ENCODE peak calls at places on chromosomes 6 and 20, in five cellular contexts. V is IMR-90, O is endothelial cell of umbilical vein, U is esophagus squamous epithelium, A is tibial nerve. N is an unnamed sample.
A peak's percentile ranks its signal among the peaks of the same experiment; 100 is the strongest.

GRCh38 chr20:63172726-63173125 is 43.2 kb downstream of the YTHDF1 start:
- DNase-seq in A (no peak), O (no peak), V (no peak), U (no peak), N (no peak)

GRCh38 chr6:158072083-158072721 is 90.5 kb downstream of the SYNJ2 start:
- DNase-seq in A (peak; percentile 62), V (peak; percentile 76), U (no peak), O (peak; percentile 76), N (no peak)

GRCh38 chr6:144349690-144350132 is 64.6 kb downstream of the UTRN start:
- DNase-seq in U (no peak), O (peak; percentile 100), V (peak; percentile 53), A (no peak), N (no peak)

GRCh38 chr20:2341336-2341735 is 39.4 kb upstream of the TGM6 start:
- DNase-seq in V (no peak), O (no peak), U (no peak), A (no peak), N (no peak)

GRCh38 chr6:142566628-142567396 is 265.0 kb downstream of the ADGRG6 start:
- DNase-seq in U (no peak), V (peak; percentile 47), A (peak; percentile 71), O (peak; percentile 62), N (peak; percentile 12)

GRCh38 chr20:41734506-41734945 is 116.3 kb upstream of the CHD6 start:
- DNase-seq in O (peak; percentile 37), U (no peak), A (peak; percentile 42), V (peak; percentile 22), N (peak; percentile 14)

GRCh38 chr6:159174263-159174974 is 5.2 kb downstream of the FNDC1 start:
- DNase-seq in A (peak; percentile 61), V (peak; percentile 63), U (no peak), O (peak; percentile 46), N (peak; percentile 92)

GRCh38 chr20:20780127-20780822 is 67.8 kb upstream of the RALGAPA2 start:
- DNase-seq in V (no peak), A (peak; percentile 85), O (no peak), U (no peak), N (no peak)

GRCh38 chr6:34189806-34190503 is 44.1 kb upstream of the GRM4 start:
- DNase-seq in U (no peak), O (no peak), V (no peak), A (no peak), N (peak; percentile 31)

GRCh38 chr20:58019027-58019849 is 209.2 kb downstream of the ANKRD60 start:
- DNase-seq in V (peak; percentile 12), U (no peak), A (no peak), O (no peak), N (no peak)

GRCh38 chr6:33746036-33746600 is 587 bp downstream of the IP6K3 start:
- DNase-seq in U (no peak), V (peak; percentile 61), A (peak; percentile 11), O (no peak), N (no peak)

GRCh38 chr6:136792066-136792944 is at the start of gene MAP3K5:
- DNase-seq in A (peak; percentile 68), U (peak; percentile 72), V (peak; percentile 72), O (peak; percentile 80), N (peak; percentile 97)

GRCh38 chr6:9766240-9766915 is 648.5 kb downstream of the TFAP2A start:
- DNase-seq in A (no peak), U (no peak), O (peak; percentile 82), V (peak; percentile 86), N (no peak)

GRCh38 chr6:31399589-31400466 is 3.6 kb upstream of the MICA start:
- DNase-seq in U (peak; percentile 29), V (peak; percentile 80), O (peak; percentile 93), A (peak; percentile 90), N (peak; percentile 94)

GRCh38 chr20:38969708-38970107 is 7.6 kb downstream of the DHX35 start:
- DNase-seq in V (no peak), A (no peak), O (no peak), U (no peak), N (no peak)
- H3K27ac ChIP-seq in V (peak overlapping the region; percentile 87), A (no peak overlapping the region), O (no peak overlapping the region), U (peak overlapping the region; percentile 58), N (no peak overlapping the region)

GRCh38 chr6:26421259-26422144 is 18.8 kb upstream of the BTN3A3 start:
- DNase-seq in V (peak; percentile 92), O (peak; percentile 95), A (peak; percentile 83), U (no peak), N (peak; percentile 81)
- TF ChIP-seq POLR2A in V (no peak), O (no peak), A (peak; percentile 68), U (no peak), N (peak; percentile 36)

GRCh38 chr6:24872769-24873168 is 63.0 kb downstream of the RIPOR2 start:
- DNase-seq in U (no peak), A (no peak), V (no peak), O (no peak), N (no peak)
- H3K27ac ChIP-seq in U (no peak overlapping the region), A (no peak overlapping the region), V (no peak overlapping the region), O (no peak overlapping the region), N (no peak overlapping the region)

GRCh38 chr6:7314414-7314813 is 1.4 kb upstream of the SSR1 start:
- DNase-seq in O (no peak), A (no peak), U (no peak), V (no peak), N (no peak)

GRCh38 chr6:7311171-7311570 is 1.8 kb downstream of the SSR1 start:
- DNase-seq in A (no peak), U (no peak), O (no peak), V (no peak), N (no peak)

GRCh38 chr6:7313505-7314165 is 636 bp upstream of the SSR1 start:
- DNase-seq in O (no peak), A (no peak), V (no peak), U (no peak), N (no peak)

GRCh38 chr6:7312616-7313504 is at the start of gene SSR1:
- DNase-seq in A (peak; percentile 93), O (peak; percentile 98), U (peak; percentile 92), V (peak; percentile 95), N (peak; percentile 99)

GRCh38 chr6:7311920-7312615 is 931 bp downstream of the SSR1 start:
- DNase-seq in O (peak; percentile 65), A (no peak), V (peak; percentile 35), U (no peak), N (no peak)
- TF ChIP-seq POLR2A in O (no peak), A (no peak), V (no peak), U (no peak), N (no peak)

GRCh38 chr20:31595380-31595653 is 9.8 kb upstream of the ID1 start:
- DNase-seq in A (no peak), U (no peak), V (no peak), O (no peak), N (no peak)
- H3K27ac ChIP-seq in A (peak overlapping the region; percentile 88), U (peak overlapping the region; percentile 89), V (peak overlapping the region; percentile 96), O (peak overlapping the region; percentile 70), N (peak overlapping the region; percentile 86)

GRCh38 chr6:44064089-44064947 is 62.9 kb downstream of the MRPL14 start:
- DNase-seq in V (peak; percentile 100), U (no peak), A (peak; percentile 70), O (peak; percentile 88), N (peak; percentile 86)
- TF ChIP-seq POLR2A in V (peak; percentile 76), U (peak; percentile 24), A (no peak), O (no peak), N (no peak)

GRCh38 chr6:24500683-24501082 is 5.9 kb downstream of the ALDH5A1 start:
- DNase-seq in O (no peak), U (no peak), V (no peak), A (no peak), N (no peak)
- H3K27ac ChIP-seq in O (no peak overlapping the region), U (no peak overlapping the region), V (no peak overlapping the region), A (no peak overlapping the region), N (no peak overlapping the region)

GRCh38 chr6:56757585-56757984 is 114.9 kb upstream of the DST start:
- DNase-seq in V (peak; percentile 71), A (no peak), U (no peak), O (peak; percentile 76), N (no peak)

GRCh38 chr6:56758120-56758519 is 115.4 kb upstream of the DST start:
- DNase-seq in A (no peak), O (no peak), U (no peak), V (no peak), N (no peak)

GRCh38 chr6:56755040-56755439 is 112.4 kb upstream of the DST start:
- DNase-seq in A (no peak), O (no peak), V (no peak), U (no peak), N (no peak)

GRCh38 chr6:56756791-56757582 is 114.3 kb upstream of the DST start:
- DNase-seq in O (no peak), U (no peak), A (no peak), V (peak; percentile 45), N (no peak)

DNA sequence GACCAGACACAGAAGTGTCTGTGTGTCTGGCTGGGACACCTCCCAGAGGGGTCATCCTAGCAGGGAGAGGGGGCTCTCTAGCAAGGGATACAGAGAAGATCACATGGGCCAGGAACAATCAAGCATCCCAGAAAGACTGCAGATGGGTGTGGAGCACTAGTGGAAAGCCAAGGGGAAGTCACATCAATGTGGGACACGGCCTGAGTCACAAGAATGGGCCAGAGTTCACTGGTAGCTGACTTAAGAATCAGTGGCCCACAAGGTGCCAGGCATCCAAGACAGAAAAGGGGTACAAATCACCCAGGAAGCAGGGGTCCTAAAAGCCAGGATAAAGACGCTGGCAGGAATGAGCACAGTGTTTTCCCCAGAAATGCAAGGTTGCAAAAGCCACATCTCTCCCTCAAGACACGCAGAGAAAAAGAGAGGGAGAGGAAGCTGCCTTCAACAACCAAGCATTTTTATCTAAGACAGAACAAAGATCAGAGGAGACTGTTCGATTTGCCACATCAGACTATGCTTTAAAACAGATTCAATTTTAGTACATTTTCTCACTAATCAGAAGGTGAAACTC is 113.6 kb upstream of the DST start:
- DNase-seq in A (no peak), V (no peak), O (no peak), U (no peak), N (peak; percentile 47)
- TF ChIP-seq POLR2A in A (no peak), V (no peak), O (no peak), U (no peak), N (no peak)

N was measured in upper lobe of left lung.